ENCODE peak calls at places on chromosomes 11 and 22, in ten cellular contexts. I, C, E, K, N, Q, W, M, F and O are unnamed samples.

GRCh38 chr11:103927535-103927934 is 108.9 kb upstream of the DDI1 start:
- DNase-seq in E (peak), I (no peak), M (no peak), F (no peak), K (no peak), W (peak), C (no peak), N (no peak), Q (no peak), O (no peak)

GRCh38 chr11:116927163-116927772 is 89.8 kb upstream of the APOA1 start:
- DNase-seq in F (no peak), M (no peak), Q (no peak), C (no peak), N (peak), I (peak), E (no peak), K (no peak), W (no peak), O (peak)

GRCh38 chr11:61743486-61744095 is 8.8 kb upstream of the MYRF start:
- DNase-seq in F (no peak), M (no peak), W (no peak), E (no peak), N (no peak), Q (no peak), I (no peak), K (no peak), C (no peak), O (no peak)

GRCh38 chr11:2547806-2548205 is 103.0 kb downstream of the KCNQ1 start:
- DNase-seq in N (no peak), W (no peak), E (no peak), I (no peak), M (no peak), C (no peak), Q (no peak), K (no peak), F (no peak), O (no peak)

GRCh38 chr11:69055598-69056516 is 7.1 kb downstream of the TPCN2 start:
- DNase-seq in E (no peak), N (no peak), C (no peak), M (no peak), W (no peak), F (no peak), K (no peak), I (no peak), Q (no peak), O (no peak)

GRCh38 chr11:116993599-116993998 is 104.6 kb downstream of the SIK3 start:
- DNase-seq in W (no peak), N (peak), K (no peak), E (no peak), M (no peak), Q (no peak), F (no peak), C (no peak), I (peak), O (no peak)

GRCh38 chr11:109808569-109808968 is 284.6 kb upstream of the ZC3H12C start:
- DNase-seq in F (no peak), N (no peak), W (peak), I (no peak), K (no peak), C (no peak), M (no peak), Q (no peak), E (no peak), O (no peak)

GRCh38 chr22:46604306-46604690 is 15.9 kb upstream of the GRAMD4 start:
- DNase-seq in M (peak), Q (no peak), F (no peak), E (no peak), W (peak), C (no peak), K (no peak), N (no peak), I (no peak), O (peak)

GRCh38 chr22:19605508-19606331 is 81.5 kb upstream of the CLDN5 start:
- DNase-seq in K (no peak), C (no peak), E (no peak), Q (no peak), I (no peak), F (no peak), W (no peak), M (no peak), N (peak), O (no peak)